ENCODE peak calls at places on chromosomes 2 and 18, in four cellular contexts. A is K562, M is HepG2, H is SK-N-SH. R is an unnamed sample.
A peak's percentile ranks its signal among the peaks of the same experiment; 100 is the strongest.

GRCh38 chr2:17800693-17801458 is 15.4 kb upstream of the MSGN1 start:
- DNase-seq in H (no peak), M (no peak), A (no peak), R (no peak)

GRCh38 chr2:222844323-222844722 is 16.5 kb upstream of the ACSL3 start:
- DNase-seq in H (no peak), M (no peak), A (no peak), R (peak; percentile 32)

GRCh38 chr18:44852818-44853217 is 172.1 kb downstream of the SETBP1 start:
- DNase-seq in H (no peak), M (no peak), A (no peak), R (no peak)

GRCh38 chr2:150630587-150631235 is 143.2 kb upstream of the RND3 start:
- DNase-seq in H (no peak), A (no peak), M (no peak), R (no peak)

GRCh38 chr2:105243961-105244360 is 2.4 kb downstream of the GPR45 start:
- DNase-seq in A (peak; percentile 59), M (peak; percentile 34), H (peak; percentile 66), R (no peak)

GRCh38 chr18:10526211-10526949 is 553 bp downstream of the NAPG start:
- DNase-seq in M (peak; percentile 31), A (peak; percentile 88), H (peak; percentile 87), R (no peak)

GRCh38 chr18:79395761-79396404 is at the start of gene NFATC1:
- DNase-seq in M (no peak), H (no peak), A (peak; percentile 72), R (no peak)

GRCh38 chr2:148909114-148909513 is 34.1 kb downstream of the KIF5C start:
- DNase-seq in A (no peak), H (no peak), M (no peak), R (no peak)

GRCh38 chr2:26530696-26531095 is 52.8 kb upstream of the OTOF start:
- DNase-seq in M (no peak), H (no peak), A (no peak), R (no peak)

GRCh38 chr18:48412339-48412929 is 3.3 kb upstream of the ZBTB7C start:
- DNase-seq in A (peak; percentile 44), H (peak; percentile 66), M (peak; percentile 56), R (peak; percentile 62)

GRCh38 chr2:101012706-101013181 is 10.7 kb downstream of the RPL31 start:
- DNase-seq in M (peak; percentile 50), A (peak; percentile 24), H (peak; percentile 45), R (no peak)

GRCh38 chr18:34467059-34467458 is 242.3 kb upstream of the NOL4 start:
- DNase-seq in H (no peak), A (no peak), M (no peak), R (no peak)

GRCh38 chr2:36245632-36246031 is 109.9 kb upstream of the CRIM1 start:
- DNase-seq in M (no peak), A (no peak), H (no peak), R (no peak)

GRCh38 chr2:198127627-198128026 is 323.2 kb downstream of the PLCL1 start:
- DNase-seq in A (peak; percentile 40), H (peak; percentile 26), M (peak; percentile 56), R (peak; percentile 51)

GRCh38 chr2:57528499-57528898 is 518.1 kb upstream of the VRK2 start:
- DNase-seq in A (no peak), M (no peak), H (no peak), R (no peak)

GRCh38 chr2:204791230-204791629 is 246.0 kb downstream of the PARD3B start:
- DNase-seq in H (no peak), M (no peak), A (no peak), R (no peak)

GRCh38 chr2:20499387-20499786 is 52.5 kb downstream of the RHOB start:
- DNase-seq in A (no peak), M (no peak), H (no peak), R (no peak)

GRCh38 chr2:97699765-97700444 is 13.5 kb upstream of the ZAP70 start:
- DNase-seq in M (peak; percentile 68), A (peak; percentile 61), H (peak; percentile 69), R (peak; percentile 37)

GRCh38 chr2:202109737-202110184 is 36.7 kb downstream of the KIAA2012 start:
- DNase-seq in M (no peak), H (no peak), A (no peak), R (no peak)

GRCh38 chr2:52597361-52597760 is 1170.2 kb upstream of the CHAC2 start:
- DNase-seq in H (no peak), M (no peak), A (no peak), R (no peak)

GRCh38 chr2:215994901-215995300 is 18.4 kb downstream of the MREG start:
- DNase-seq in M (no peak), H (no peak), A (no peak), R (no peak)

GRCh38 chr2:21038403-21039073 is 5.3 kb downstream of the APOB start:
- DNase-seq in A (no peak), M (peak; percentile 80), H (no peak), R (no peak)

GRCh38 chr2:113979172-113980128 is 89.6 kb downstream of the ACTR3 start:
- DNase-seq in M (no peak), A (peak; percentile 52), H (peak; percentile 51), R (no peak)

GRCh38 chr2:32752205-32752604 is 124.4 kb downstream of the TTC27 start:
- DNase-seq in M (peak; percentile 79), A (no peak), H (no peak), R (no peak)

GRCh38 chr2:175057078-175057685 is 52.0 kb upstream of the CHN1 start:
- DNase-seq in H (no peak), A (no peak), M (peak; percentile 52), R (peak; percentile 57)

GRCh38 chr18:50193796-50194622 is 938 bp downstream of the MYO5B start:
- DNase-seq in A (no peak), H (no peak), M (no peak), R (no peak)

GRCh38 chr18:62033207-62033606 is 140.4 kb upstream of the RNF152 start:
- DNase-seq in M (no peak), H (no peak), A (no peak), R (no peak)

GRCh38 chr2:85308951-85309555 is 18.7 kb downstream of the TGOLN2 start:
- DNase-seq in H (peak; percentile 95), M (peak; percentile 46), A (no peak), R (no peak)

GRCh38 chr2:62197017-62197586 is 1.2 kb downstream of the B3GNT2 start:
- DNase-seq in A (peak; percentile 51), H (peak; percentile 68), M (peak; percentile 43), R (no peak)

GRCh38 chr18:21809725-21810124 is 69.1 kb downstream of the MIB1 start:
- DNase-seq in H (no peak), A (no peak), M (no peak), R (no peak)

GRCh38 chr2:231680992-231681852 is 27.1 kb upstream of the PTMA start:
- DNase-seq in A (peak; percentile 91), M (peak; percentile 87), H (peak; percentile 99), R (no peak)

GRCh38 chr2:38697116-38697840 is 31.4 kb downstream of the GALM start:
- DNase-seq in A (no peak), H (no peak), M (no peak), R (no peak)

GRCh38 chr2:224954980-224955379 is 87.3 kb downstream of the DOCK10 start:
- DNase-seq in A (no peak), H (no peak), M (no peak), R (no peak)

GRCh38 chr2:224956706-224957105 is 85.6 kb downstream of the DOCK10 start:
- DNase-seq in A (no peak), M (no peak), H (no peak), R (no peak)

GRCh38 chr2:224957540-224958465 is 84.5 kb downstream of the DOCK10 start:
- DNase-seq in A (no peak), H (no peak), M (no peak), R (no peak)

GRCh38 chr2:224958466-224958857 is 83.8 kb downstream of the DOCK10 start:
- DNase-seq in A (no peak), M (no peak), H (no peak), R (no peak)

DNA sequence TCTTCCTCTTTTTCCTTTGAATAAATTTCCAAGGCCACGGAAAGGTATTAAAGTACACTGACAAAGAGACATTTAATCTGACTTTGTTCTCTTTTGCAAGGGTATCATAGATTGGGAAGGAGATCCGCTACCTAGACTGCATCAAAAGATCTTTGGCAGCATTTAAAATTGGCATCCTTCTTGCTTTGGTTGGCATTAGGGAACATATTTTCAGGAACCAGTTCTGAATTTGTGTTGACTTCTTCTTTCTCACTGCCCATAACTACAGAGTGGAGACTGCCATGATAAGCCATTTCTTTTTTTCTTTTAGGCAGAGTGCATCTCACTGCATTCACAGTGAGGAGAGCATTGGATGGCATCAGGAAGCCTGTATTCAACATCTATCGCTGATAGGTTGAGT is 83.4 kb downstream of the DOCK10 start:
- DNase-seq in H (no peak), M (no peak), A (no peak), R (no peak)
- H3K27ac ChIP-seq in H (peak overlapping the region; percentile 81), M (no peak overlapping the region), A (no peak overlapping the region), R (no peak overlapping the region)

GRCh38 chr2:234032301-234032856 is 18.1 kb upstream of the SPP2 start:
- DNase-seq in A (no peak), H (no peak), M (no peak), R (no peak)
- TF ChIP-seq ELF1 in A (no peak), H (no peak), M (no peak), R (no peak)

GRCh38 chr2:68791914-68792313 is 57.3 kb downstream of the ARHGAP25 start:
- DNase-seq in M (no peak), A (no peak), H (no peak), R (no peak)

GRCh38 chr2:68784191-68784590 is 49.6 kb downstream of the ARHGAP25 start:
- DNase-seq in A (no peak), H (no peak), M (no peak), R (no peak)

GRCh38 chr2:68784849-68785248 is 50.2 kb downstream of the ARHGAP25 start:
- DNase-seq in M (no peak), A (no peak), H (no peak), R (no peak)

GRCh38 chr2:68790600-68790999 is 56.0 kb downstream of the ARHGAP25 start:
- DNase-seq in H (no peak), A (no peak), M (no peak), R (no peak)

DNA sequence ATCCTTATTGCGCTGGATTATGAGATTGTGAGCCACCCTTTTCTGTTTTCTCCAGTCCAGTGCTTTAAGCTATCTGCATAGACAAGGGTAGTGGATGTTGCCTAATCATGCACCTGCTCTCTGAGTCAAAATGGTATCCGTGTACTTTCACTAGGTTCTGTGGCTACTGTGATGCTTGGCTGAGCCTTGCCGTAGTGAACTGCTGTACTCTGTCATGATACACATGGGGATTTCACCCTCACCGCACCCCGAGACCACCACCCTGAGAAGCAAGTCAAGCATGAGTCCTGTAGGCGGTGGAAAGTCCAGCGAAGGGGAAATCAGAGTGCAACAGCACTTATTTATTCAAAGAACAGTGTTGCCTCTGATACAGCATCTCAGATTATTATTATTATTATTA is 55.0 kb downstream of the ARHGAP25 start:
- DNase-seq in M (no peak), H (no peak), A (no peak), R (no peak)
- H3K27ac ChIP-seq in M (no peak overlapping the region), H (no peak overlapping the region), A (no peak overlapping the region), R (no peak overlapping the region)

GRCh38 chr18:59359576-59359952 is 499 bp upstream of the LMAN1 start:
- DNase-seq in H (no peak), M (no peak), A (no peak), R (no peak)
- TF ChIP-seq ELF1 in H (no peak), M (no peak), A (no peak), R (no peak)

GRCh38 chr2:214492608-214493007 is 81.8 kb downstream of the VWC2L start:
- DNase-seq in A (no peak), H (no peak), M (no peak), R (no peak)

GRCh38 chr2:214492152-214492551 is 81.3 kb downstream of the VWC2L start:
- DNase-seq in H (no peak), A (no peak), M (no peak), R (no peak)

GRCh38 chr2:214497489-214497888 is 86.6 kb downstream of the VWC2L start:
- DNase-seq in A (no peak), M (no peak), H (no peak), R (no peak)
- H3K27ac ChIP-seq in A (no peak overlapping the region), M (no peak overlapping the region), H (no peak overlapping the region), R (no peak overlapping the region)

R was measured in HCT116.